ENCODE peak calls at places on chromosomes 5 and 9, in five cellular contexts. One of them, this sample, is unnamed. For H3K4me1, the result is how much of the 10 kb centered on the place peaks cover.

GRCh38 chr9:86557918-86558317 is 203.7 kb upstream of the TUT7 start:
- DNase-seq in heart left ventricle: no peak
- DNase-seq in IMR-90: peak
- DNase-seq in cardiac muscle cell: no peak
- DNase-seq in body of pancreas: no peak
- DNase-seq in this sample: no peak

GRCh38 chr9:125747765-125748510 is 765 bp downstream of the PBX3 start:
- DNase-seq in heart left ventricle: peak
- DNase-seq in IMR-90: no peak
- DNase-seq in cardiac muscle cell: peak
- DNase-seq in body of pancreas: peak
- DNase-seq in this sample: peak

GRCh38 chr5:122906768-122907167 is 61.4 kb downstream of the SNX24 start:
- DNase-seq in heart left ventricle: no peak
- DNase-seq in IMR-90: peak
- DNase-seq in cardiac muscle cell: no peak
- DNase-seq in body of pancreas: no peak
- DNase-seq in this sample: no peak

GRCh38 chr9:106864533-106865143 is 1.7 kb downstream of the ZNF462 start:
- DNase-seq in heart left ventricle: no peak
- DNase-seq in IMR-90: peak
- DNase-seq in cardiac muscle cell: no peak
- DNase-seq in body of pancreas: no peak
- DNase-seq in this sample: no peak

GRCh38 chr9:10649076-10649475 is 36.3 kb upstream of the PTPRD start:
- DNase-seq in heart left ventricle: no peak
- DNase-seq in IMR-90: no peak
- DNase-seq in cardiac muscle cell: no peak
- DNase-seq in body of pancreas: no peak
- DNase-seq in this sample: no peak

GRCh38 chr9:105331755-105332154 is 87.3 kb downstream of the SLC44A1 start:
- DNase-seq in heart left ventricle: no peak
- DNase-seq in IMR-90: no peak
- DNase-seq in cardiac muscle cell: no peak
- DNase-seq in body of pancreas: no peak
- DNase-seq in this sample: no peak

GRCh38 chr9:4277531-4277991 is 22.3 kb downstream of the GLIS3 start:
- DNase-seq in heart left ventricle: no peak
- DNase-seq in IMR-90: peak
- DNase-seq in cardiac muscle cell: no peak
- DNase-seq in body of pancreas: peak
- DNase-seq in this sample: no peak

GRCh38 chr9:98429613-98430012 is 174.2 kb upstream of the TBC1D2 start:
- DNase-seq in heart left ventricle: no peak
- DNase-seq in IMR-90: peak
- DNase-seq in cardiac muscle cell: no peak
- DNase-seq in body of pancreas: no peak
- DNase-seq in this sample: peak

GRCh38 chr9:118896356-118897000 is 472.8 kb downstream of the BRINP1 start:
- DNase-seq in heart left ventricle: no peak
- DNase-seq in IMR-90: no peak
- DNase-seq in cardiac muscle cell: peak
- DNase-seq in body of pancreas: no peak
- DNase-seq in this sample: no peak

DNA sequence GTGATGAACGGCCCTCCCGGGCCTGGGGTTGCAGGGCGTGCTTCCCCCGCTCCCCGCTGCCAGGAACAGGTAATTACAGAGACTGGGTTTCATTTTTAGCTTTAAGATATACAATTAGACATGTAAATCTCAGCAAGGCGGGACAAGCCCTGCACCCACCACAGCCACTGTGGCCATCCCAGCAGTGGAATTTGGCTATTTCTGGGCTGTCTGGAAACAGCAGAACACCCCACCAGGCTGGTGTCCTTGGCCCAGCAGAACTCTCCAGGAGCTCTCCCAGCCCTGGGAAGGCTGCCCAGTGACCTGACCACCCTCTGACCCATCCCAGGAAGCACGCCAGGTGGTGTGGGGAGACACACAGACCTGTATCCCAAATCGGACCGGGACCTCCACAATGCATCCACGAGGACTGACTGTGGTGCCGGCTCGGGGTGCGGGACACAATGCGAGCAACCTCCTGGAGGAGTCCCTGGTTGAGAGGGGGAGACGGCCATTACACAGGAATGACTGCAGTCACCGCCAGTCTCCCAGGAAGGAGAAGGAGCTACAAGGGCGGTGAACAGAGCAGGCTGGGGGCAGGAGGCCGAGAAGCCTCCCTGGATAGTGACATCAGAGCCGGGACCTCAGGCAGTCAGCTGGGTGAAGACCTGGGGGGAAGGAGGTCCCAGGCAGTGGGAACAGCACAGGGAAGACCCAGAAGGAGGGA is 17.3 kb downstream of the EEIG1 start:
- DNase-seq in heart left ventricle: no peak
- DNase-seq in IMR-90: no peak
- DNase-seq in cardiac muscle cell: no peak
- DNase-seq in body of pancreas: no peak
- DNase-seq in this sample: no peak
- H3K4me1 ChIP-seq in heart left ventricle: half or more
- H3K4me1 ChIP-seq in IMR-90: under half
- H3K4me1 ChIP-seq in cardiac muscle cell: under half
- H3K4me1 ChIP-seq in body of pancreas: half or more
- H3K4me1 ChIP-seq in this sample: under half

GRCh38 chr5:147826351-147826750 is 5.1 kb downstream of the SPINK1 start:
- DNase-seq in heart left ventricle: no peak
- DNase-seq in IMR-90: no peak
- DNase-seq in cardiac muscle cell: no peak
- DNase-seq in body of pancreas: peak
- DNase-seq in this sample: no peak

GRCh38 chr5:147836439-147836838 is 5.0 kb upstream of the SPINK1 start:
- DNase-seq in heart left ventricle: no peak
- DNase-seq in IMR-90: no peak
- DNase-seq in cardiac muscle cell: no peak
- DNase-seq in body of pancreas: no peak
- DNase-seq in this sample: no peak

GRCh38 chr5:147835386-147835798 is 3.9 kb upstream of the SPINK1 start:
- DNase-seq in heart left ventricle: no peak
- DNase-seq in IMR-90: no peak
- DNase-seq in cardiac muscle cell: no peak
- DNase-seq in body of pancreas: peak
- DNase-seq in this sample: no peak

GRCh38 chr5:147830035-147830434 is 1.4 kb downstream of the SPINK1 start:
- DNase-seq in heart left ventricle: no peak
- DNase-seq in IMR-90: no peak
- DNase-seq in cardiac muscle cell: no peak
- DNase-seq in body of pancreas: no peak
- DNase-seq in this sample: no peak

GRCh38 chr5:147831465-147831864 is at the start of gene SPINK1:
- DNase-seq in heart left ventricle: no peak
- DNase-seq in IMR-90: no peak
- DNase-seq in cardiac muscle cell: no peak
- DNase-seq in body of pancreas: peak
- DNase-seq in this sample: no peak
- H3K27ac ChIP-seq in heart left ventricle: no peak
- H3K27ac ChIP-seq in IMR-90: no peak
- H3K27ac ChIP-seq in cardiac muscle cell: no peak
- H3K27ac ChIP-seq in body of pancreas: peak
- H3K27ac ChIP-seq in this sample: no peak

DNA sequence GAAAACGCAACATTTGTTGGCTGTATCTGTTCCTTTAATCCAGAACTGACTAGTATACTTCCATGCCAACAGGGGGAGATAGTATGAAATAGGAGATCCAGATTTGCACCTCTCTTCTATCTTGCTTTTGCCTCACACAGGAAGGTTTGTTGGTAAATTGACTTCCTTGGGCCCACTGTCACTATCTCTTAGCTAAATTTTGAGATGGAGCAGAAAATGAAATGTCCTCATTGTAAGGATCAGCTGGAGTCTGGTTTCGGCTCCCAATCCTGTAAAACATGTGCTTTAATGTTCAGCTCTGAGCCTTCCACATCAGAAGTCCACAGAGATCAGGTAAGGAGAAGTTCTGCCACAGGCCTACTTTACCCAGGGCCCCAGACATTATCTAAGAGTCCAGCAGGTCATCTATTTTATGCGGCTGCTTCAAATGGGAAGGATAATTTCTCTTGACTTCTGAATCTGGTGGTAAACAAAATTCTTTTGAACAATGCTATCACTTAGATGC is 176.8 kb downstream of the FER start:
- DNase-seq in heart left ventricle: no peak
- DNase-seq in IMR-90: no peak
- DNase-seq in cardiac muscle cell: no peak
- DNase-seq in body of pancreas: no peak
- DNase-seq in this sample: no peak
- TF ChIP-seq CTCF in heart left ventricle: no peak
- TF ChIP-seq CTCF in IMR-90: no peak
- TF ChIP-seq CTCF in cardiac muscle cell: peak
- TF ChIP-seq CTCF in body of pancreas: no peak
- TF ChIP-seq CTCF in this sample: no peak

DNA sequence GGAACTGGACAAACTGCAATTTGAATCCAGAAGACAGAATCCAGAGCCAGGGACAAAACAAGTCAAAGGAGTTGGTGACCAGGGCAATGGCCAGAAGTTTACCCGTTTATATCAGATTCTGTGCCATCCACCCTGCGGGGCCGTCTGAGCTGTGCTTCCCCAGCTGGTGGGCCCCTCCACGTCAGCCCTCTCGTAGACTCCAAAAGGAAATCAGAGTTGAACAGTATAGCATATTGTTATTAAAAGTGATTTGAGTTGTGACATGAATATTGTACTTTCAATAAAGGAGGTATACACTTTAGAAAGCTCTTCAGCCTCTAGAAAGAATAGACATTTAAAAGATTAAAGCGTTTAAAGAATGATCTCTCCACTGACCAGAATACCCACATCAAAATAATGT is 102.4 kb downstream of the NFIB start:
- DNase-seq in heart left ventricle: no peak
- DNase-seq in IMR-90: no peak
- DNase-seq in cardiac muscle cell: no peak
- DNase-seq in body of pancreas: no peak
- DNase-seq in this sample: no peak
- H3K4me1 ChIP-seq in heart left ventricle: half or more
- H3K4me1 ChIP-seq in IMR-90: under half
- H3K4me1 ChIP-seq in cardiac muscle cell: under half
- H3K4me1 ChIP-seq in body of pancreas: half or more
- H3K4me1 ChIP-seq in this sample: under half

DNA sequence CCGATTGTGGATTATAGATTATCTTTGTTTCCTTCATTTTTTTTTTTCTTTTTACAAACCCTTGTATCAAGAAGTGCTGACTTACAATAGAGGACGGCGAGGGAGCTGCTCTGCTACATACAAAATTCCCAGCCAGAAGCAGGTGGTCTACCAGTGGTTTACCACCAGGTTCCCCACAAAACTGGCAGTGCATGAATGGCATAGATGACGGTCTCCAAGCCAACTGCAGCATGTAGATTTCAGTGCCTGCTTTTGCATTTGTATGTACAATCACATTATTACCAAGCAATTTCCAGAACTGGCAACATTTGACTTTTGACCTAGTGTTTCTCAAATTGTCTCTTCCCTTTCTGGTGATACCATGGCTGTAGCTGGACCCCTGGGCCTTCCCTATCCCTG is 84.0 kb downstream of the ACER2 start:
- DNase-seq in heart left ventricle: no peak
- DNase-seq in IMR-90: no peak
- DNase-seq in cardiac muscle cell: no peak
- DNase-seq in body of pancreas: no peak
- DNase-seq in this sample: no peak
- H3K27ac ChIP-seq in heart left ventricle: peak
- H3K27ac ChIP-seq in IMR-90: no peak
- H3K27ac ChIP-seq in cardiac muscle cell: no peak
- H3K27ac ChIP-seq in body of pancreas: no peak
- H3K27ac ChIP-seq in this sample: no peak

This sample was measured in lung.